ENCODE peak calls at places on chromosomes 12 and 14, in seven cellular contexts. One of them, this sample, is unnamed.
A peak's percentile ranks its signal among the peaks of the same experiment; 100 is the strongest.

GRCh38 chr14:100761481-100761880 is 34.8 kb downstream of the DLK1 start:
- DNase-seq in body of pancreas: no peak
- DNase-seq in A549: no peak
- DNase-seq in breast epithelium: no peak
- DNase-seq in Peyer's patch: no peak
- DNase-seq in suprapubic skin: no peak
- DNase-seq in heart left ventricle: no peak
- DNase-seq in this sample: no peak

GRCh38 chr14:32597771-32598170 is 268.7 kb downstream of the AKAP6 start:
- DNase-seq in Peyer's patch: no peak
- DNase-seq in breast epithelium: no peak
- DNase-seq in body of pancreas: no peak
- DNase-seq in heart left ventricle: no peak
- DNase-seq in suprapubic skin: no peak
- DNase-seq in A549: no peak
- DNase-seq in this sample: no peak

GRCh38 chr12:57755454-57756372 is 810 bp downstream of the MARCHF9 start:
- DNase-seq in heart left ventricle: peak; percentile 50
- DNase-seq in Peyer's patch: peak; percentile 76
- DNase-seq in A549: no peak
- DNase-seq in breast epithelium: no peak
- DNase-seq in suprapubic skin: no peak
- DNase-seq in body of pancreas: peak; percentile 65
- DNase-seq in this sample: no peak

GRCh38 chr12:86158956-86159355 is 97.2 kb downstream of the MGAT4C start:
- DNase-seq in breast epithelium: no peak
- DNase-seq in Peyer's patch: no peak
- DNase-seq in body of pancreas: no peak
- DNase-seq in A549: no peak
- DNase-seq in heart left ventricle: no peak
- DNase-seq in suprapubic skin: no peak
- DNase-seq in this sample: no peak

GRCh38 chr12:1605129-1606020 is 11.0 kb upstream of the FBXL14 start:
- DNase-seq in breast epithelium: peak; percentile 79
- DNase-seq in heart left ventricle: peak; percentile 79
- DNase-seq in A549: peak; percentile 86
- DNase-seq in Peyer's patch: peak; percentile 84
- DNase-seq in body of pancreas: peak; percentile 81
- DNase-seq in suprapubic skin: peak; percentile 85
- DNase-seq in this sample: peak; percentile 47

GRCh38 chr12:45994736-45995135 is 4.4 kb upstream of the SCAF11 start:
- DNase-seq in heart left ventricle: no peak
- DNase-seq in breast epithelium: no peak
- DNase-seq in A549: no peak
- DNase-seq in suprapubic skin: no peak
- DNase-seq in body of pancreas: no peak
- DNase-seq in Peyer's patch: no peak
- DNase-seq in this sample: no peak

GRCh38 chr14:100470523-100470897 is 116.7 kb downstream of the BEGAIN start:
- DNase-seq in body of pancreas: no peak
- DNase-seq in heart left ventricle: no peak
- DNase-seq in suprapubic skin: no peak
- DNase-seq in breast epithelium: no peak
- DNase-seq in A549: no peak
- DNase-seq in Peyer's patch: no peak
- DNase-seq in this sample: no peak

GRCh38 chr14:93086441-93087055 is 29.2 kb downstream of the ITPK1 start:
- DNase-seq in A549: no peak
- DNase-seq in suprapubic skin: no peak
- DNase-seq in body of pancreas: no peak
- DNase-seq in Peyer's patch: no peak
- DNase-seq in heart left ventricle: no peak
- DNase-seq in breast epithelium: no peak
- DNase-seq in this sample: no peak

GRCh38 chr14:93343797-93344196 is 3.2 kb upstream of the COX8C start:
- DNase-seq in body of pancreas: no peak
- DNase-seq in suprapubic skin: no peak
- DNase-seq in Peyer's patch: no peak
- DNase-seq in A549: no peak
- DNase-seq in breast epithelium: no peak
- DNase-seq in heart left ventricle: no peak
- DNase-seq in this sample: no peak

GRCh38 chr12:39459027-39459434 is 16.1 kb upstream of the KIF21A start:
- DNase-seq in heart left ventricle: no peak
- DNase-seq in suprapubic skin: no peak
- DNase-seq in Peyer's patch: no peak
- DNase-seq in body of pancreas: no peak
- DNase-seq in A549: no peak
- DNase-seq in breast epithelium: no peak
- DNase-seq in this sample: no peak

GRCh38 chr12:102343361-102344121 is 136.8 kb downstream of the IGF1 start:
- DNase-seq in body of pancreas: peak; percentile 43
- DNase-seq in suprapubic skin: no peak
- DNase-seq in heart left ventricle: no peak
- DNase-seq in A549: peak; percentile 9
- DNase-seq in Peyer's patch: no peak
- DNase-seq in breast epithelium: no peak
- DNase-seq in this sample: no peak

GRCh38 chr12:3317481-3317815 is 173.6 kb upstream of the PRMT8 start:
- DNase-seq in body of pancreas: no peak
- DNase-seq in breast epithelium: no peak
- DNase-seq in Peyer's patch: no peak
- DNase-seq in A549: no peak
- DNase-seq in heart left ventricle: no peak
- DNase-seq in suprapubic skin: no peak
- DNase-seq in this sample: no peak

GRCh38 chr12:71360013-71360412 is 79.6 kb upstream of the LGR5 start:
- DNase-seq in heart left ventricle: no peak
- DNase-seq in suprapubic skin: no peak
- DNase-seq in Peyer's patch: no peak
- DNase-seq in breast epithelium: no peak
- DNase-seq in A549: no peak
- DNase-seq in body of pancreas: no peak
- DNase-seq in this sample: no peak

GRCh38 chr12:50062733-50063452 is 5.5 kb downstream of the ASIC1 start:
- DNase-seq in Peyer's patch: no peak
- DNase-seq in suprapubic skin: no peak
- DNase-seq in body of pancreas: no peak
- DNase-seq in heart left ventricle: no peak
- DNase-seq in breast epithelium: no peak
- DNase-seq in A549: no peak
- DNase-seq in this sample: no peak

GRCh38 chr12:28709996-28710685 is 438.9 kb upstream of the FAR2 start:
- DNase-seq in Peyer's patch: no peak
- DNase-seq in breast epithelium: no peak
- DNase-seq in heart left ventricle: no peak
- DNase-seq in A549: no peak
- DNase-seq in suprapubic skin: no peak
- DNase-seq in body of pancreas: no peak
- DNase-seq in this sample: no peak

GRCh38 chr12:6613776-6614512 is 6.8 kb upstream of the CHD4 start:
- DNase-seq in A549: peak; percentile 68
- DNase-seq in Peyer's patch: peak; percentile 92
- DNase-seq in breast epithelium: peak; percentile 93
- DNase-seq in suprapubic skin: peak; percentile 95
- DNase-seq in heart left ventricle: peak; percentile 93
- DNase-seq in body of pancreas: peak; percentile 95
- DNase-seq in this sample: peak; percentile 83

GRCh38 chr12:85794551-85794950 is 41.7 kb downstream of the RASSF9 start:
- DNase-seq in Peyer's patch: no peak
- DNase-seq in A549: no peak
- DNase-seq in breast epithelium: no peak
- DNase-seq in suprapubic skin: no peak
- DNase-seq in heart left ventricle: no peak
- DNase-seq in body of pancreas: no peak
- DNase-seq in this sample: no peak

GRCh38 chr12:29226621-29227020 is 77.5 kb downstream of the FAR2 start:
- DNase-seq in Peyer's patch: no peak
- DNase-seq in body of pancreas: no peak
- DNase-seq in breast epithelium: no peak
- DNase-seq in suprapubic skin: no peak
- DNase-seq in A549: no peak
- DNase-seq in heart left ventricle: no peak
- DNase-seq in this sample: no peak

GRCh38 chr14:76196980-76197379 is 45.3 kb downstream of the GPATCH2L start:
- DNase-seq in suprapubic skin: no peak
- DNase-seq in Peyer's patch: no peak
- DNase-seq in body of pancreas: no peak
- DNase-seq in breast epithelium: no peak
- DNase-seq in A549: no peak
- DNase-seq in heart left ventricle: no peak
- DNase-seq in this sample: no peak

GRCh38 chr14:91219505-91220389 is 24.8 kb downstream of the GPR68 start:
- DNase-seq in suprapubic skin: no peak
- DNase-seq in heart left ventricle: peak; percentile 44
- DNase-seq in body of pancreas: no peak
- DNase-seq in A549: no peak
- DNase-seq in Peyer's patch: no peak
- DNase-seq in breast epithelium: no peak
- DNase-seq in this sample: no peak

GRCh38 chr14:73896521-73896920 is 9.9 kb downstream of the ZNF410 start:
- DNase-seq in breast epithelium: no peak
- DNase-seq in body of pancreas: no peak
- DNase-seq in Peyer's patch: no peak
- DNase-seq in A549: no peak
- DNase-seq in suprapubic skin: no peak
- DNase-seq in heart left ventricle: no peak
- DNase-seq in this sample: no peak

GRCh38 chr12:44101470-44101869 is 265.6 kb downstream of the TMEM117 start:
- DNase-seq in body of pancreas: no peak
- DNase-seq in Peyer's patch: no peak
- DNase-seq in suprapubic skin: no peak
- DNase-seq in heart left ventricle: no peak
- DNase-seq in breast epithelium: no peak
- DNase-seq in A549: no peak
- DNase-seq in this sample: no peak

GRCh38 chr12:34597548-34598351 is 575.5 kb downstream of the ALG10 start:
- DNase-seq in heart left ventricle: no peak
- DNase-seq in body of pancreas: no peak
- DNase-seq in suprapubic skin: no peak
- DNase-seq in breast epithelium: no peak
- DNase-seq in A549: no peak
- DNase-seq in Peyer's patch: no peak
- DNase-seq in this sample: no peak

GRCh38 chr12:99277988-99278387 is 369.6 kb upstream of the GARIN6 start:
- DNase-seq in body of pancreas: no peak
- DNase-seq in Peyer's patch: no peak
- DNase-seq in suprapubic skin: no peak
- DNase-seq in heart left ventricle: no peak
- DNase-seq in A549: no peak
- DNase-seq in breast epithelium: no peak
- DNase-seq in this sample: no peak

GRCh38 chr14:51538973-51539372 is 112.7 kb upstream of the FRMD6 start:
- DNase-seq in A549: no peak
- DNase-seq in body of pancreas: no peak
- DNase-seq in heart left ventricle: no peak
- DNase-seq in breast epithelium: no peak
- DNase-seq in suprapubic skin: no peak
- DNase-seq in Peyer's patch: no peak
- DNase-seq in this sample: no peak

GRCh38 chr12:25829192-25829591 is 129.3 kb upstream of the RASSF8 start:
- DNase-seq in breast epithelium: no peak
- DNase-seq in body of pancreas: no peak
- DNase-seq in heart left ventricle: no peak
- DNase-seq in Peyer's patch: no peak
- DNase-seq in A549: peak; percentile 11
- DNase-seq in suprapubic skin: no peak
- DNase-seq in this sample: no peak

GRCh38 chr12:8947737-8948136 is 1.7 kb downstream of the M6PR start:
- DNase-seq in heart left ventricle: no peak
- DNase-seq in body of pancreas: no peak
- DNase-seq in A549: no peak
- DNase-seq in suprapubic skin: no peak
- DNase-seq in breast epithelium: no peak
- DNase-seq in Peyer's patch: no peak
- DNase-seq in this sample: no peak
- H3K4me3 ChIP-seq in heart left ventricle: peak overlapping the region; percentile 74
- H3K4me3 ChIP-seq in body of pancreas: no peak overlapping the region
- H3K4me3 ChIP-seq in A549: peak overlapping the region; percentile 100
- H3K4me3 ChIP-seq in suprapubic skin: peak overlapping the region; percentile 84
- H3K4me3 ChIP-seq in breast epithelium: no peak overlapping the region
- H3K4me3 ChIP-seq in Peyer's patch: no peak overlapping the region
- H3K4me3 ChIP-seq in this sample: no peak overlapping the region

GRCh38 chr14:23008836-23009235 is 1.1 kb downstream of the C14orf93 start:
- DNase-seq in Peyer's patch: no peak
- DNase-seq in body of pancreas: no peak
- DNase-seq in breast epithelium: no peak
- DNase-seq in suprapubic skin: no peak
- DNase-seq in heart left ventricle: no peak
- DNase-seq in A549: no peak
- DNase-seq in this sample: no peak
- H3K27ac ChIP-seq in Peyer's patch: no peak overlapping the region
- H3K27ac ChIP-seq in body of pancreas: no peak overlapping the region
- H3K27ac ChIP-seq in breast epithelium: no peak overlapping the region
- H3K27ac ChIP-seq in suprapubic skin: no peak overlapping the region
- H3K27ac ChIP-seq in heart left ventricle: no peak overlapping the region
- H3K27ac ChIP-seq in A549: no peak overlapping the region
- H3K27ac ChIP-seq in this sample: no peak overlapping the region

GRCh38 chr12:131851741-131852550 is 23.8 kb downstream of the MMP17 start:
- DNase-seq in Peyer's patch: no peak
- DNase-seq in heart left ventricle: no peak
- DNase-seq in breast epithelium: no peak
- DNase-seq in A549: no peak
- DNase-seq in body of pancreas: no peak
- DNase-seq in suprapubic skin: no peak
- DNase-seq in this sample: no peak
- TF ChIP-seq POLR2A in Peyer's patch: no peak
- TF ChIP-seq POLR2A in heart left ventricle: no peak
- TF ChIP-seq POLR2A in breast epithelium: no peak
- TF ChIP-seq POLR2A in A549: no peak
- TF ChIP-seq POLR2A in body of pancreas: no peak
- TF ChIP-seq POLR2A in suprapubic skin: no peak
- TF ChIP-seq POLR2A in this sample: no peak

GRCh38 chr14:69673578-69674305 is 62.3 kb downstream of the SUSD6 start:
- DNase-seq in breast epithelium: no peak
- DNase-seq in suprapubic skin: no peak
- DNase-seq in body of pancreas: no peak
- DNase-seq in Peyer's patch: no peak
- DNase-seq in A549: no peak
- DNase-seq in heart left ventricle: no peak
- DNase-seq in this sample: no peak

GRCh38 chr14:69672372-69672771 is 61.0 kb downstream of the SUSD6 start:
- DNase-seq in body of pancreas: no peak
- DNase-seq in heart left ventricle: no peak
- DNase-seq in Peyer's patch: no peak
- DNase-seq in breast epithelium: no peak
- DNase-seq in A549: no peak
- DNase-seq in suprapubic skin: no peak
- DNase-seq in this sample: no peak

GRCh38 chr14:69674546-69675245 is 63.3 kb downstream of the SUSD6 start:
- DNase-seq in body of pancreas: no peak
- DNase-seq in Peyer's patch: no peak
- DNase-seq in heart left ventricle: no peak
- DNase-seq in breast epithelium: no peak
- DNase-seq in A549: no peak
- DNase-seq in suprapubic skin: no peak
- DNase-seq in this sample: no peak

GRCh38 chr14:69671365-69672050 is 60.1 kb downstream of the SUSD6 start:
- DNase-seq in breast epithelium: no peak
- DNase-seq in Peyer's patch: no peak
- DNase-seq in A549: no peak
- DNase-seq in suprapubic skin: no peak
- DNase-seq in heart left ventricle: no peak
- DNase-seq in body of pancreas: no peak
- DNase-seq in this sample: no peak

GRCh38 chr14:69673099-69673498 is 61.7 kb downstream of the SUSD6 start:
- DNase-seq in Peyer's patch: no peak
- DNase-seq in breast epithelium: no peak
- DNase-seq in A549: no peak
- DNase-seq in body of pancreas: no peak
- DNase-seq in heart left ventricle: no peak
- DNase-seq in suprapubic skin: no peak
- DNase-seq in this sample: no peak
- H3K4me3 ChIP-seq in Peyer's patch: no peak overlapping the region
- H3K4me3 ChIP-seq in breast epithelium: peak overlapping the region; percentile 14
- H3K4me3 ChIP-seq in A549: no peak overlapping the region
- H3K4me3 ChIP-seq in body of pancreas: no peak overlapping the region
- H3K4me3 ChIP-seq in heart left ventricle: no peak overlapping the region
- H3K4me3 ChIP-seq in suprapubic skin: no peak overlapping the region
- H3K4me3 ChIP-seq in this sample: no peak overlapping the region